ENCODE peak calls at places on chromosomes 6 and 20, in nine cellular contexts. One of them, this sample, is unnamed.

GRCh38 chr6:99879431-99879830 is 114.6 kb downstream of the MCHR2 start:
- DNase-seq in AG04450: no peak
- DNase-seq in mammary epithelial cell: no peak
- DNase-seq in nephron progenitor cell: no peak
- DNase-seq in tibial nerve: no peak
- DNase-seq in progenitor cell of endocrine pancreas: no peak
- DNase-seq in adrenal gland: no peak
- DNase-seq in neural crest cell: no peak
- DNase-seq in GM13976: no peak
- DNase-seq in this sample: no peak

GRCh38 chr6:116847234-116847633 is 18.4 kb upstream of the GPRC6A start:
- DNase-seq in tibial nerve: no peak
- DNase-seq in neural crest cell: no peak
- DNase-seq in AG04450: no peak
- DNase-seq in progenitor cell of endocrine pancreas: no peak
- DNase-seq in GM13976: peak; percentile 18
- DNase-seq in adrenal gland: no peak
- DNase-seq in nephron progenitor cell: no peak
- DNase-seq in mammary epithelial cell: peak; percentile 24
- DNase-seq in this sample: peak; percentile 5

GRCh38 chr20:43914286-43914685 is 366 bp upstream of the TOX2 start:
- DNase-seq in tibial nerve: no peak
- DNase-seq in neural crest cell: no peak
- DNase-seq in adrenal gland: no peak
- DNase-seq in AG04450: no peak
- DNase-seq in mammary epithelial cell: no peak
- DNase-seq in progenitor cell of endocrine pancreas: no peak
- DNase-seq in GM13976: no peak
- DNase-seq in nephron progenitor cell: no peak
- DNase-seq in this sample: no peak

GRCh38 chr20:47929368-47930115 is 144.3 kb upstream of the SULF2 start:
- DNase-seq in adrenal gland: no peak
- DNase-seq in GM13976: no peak
- DNase-seq in tibial nerve: no peak
- DNase-seq in progenitor cell of endocrine pancreas: no peak
- DNase-seq in mammary epithelial cell: peak; percentile 90
- DNase-seq in nephron progenitor cell: no peak
- DNase-seq in AG04450: no peak
- DNase-seq in neural crest cell: no peak
- DNase-seq in this sample: no peak

GRCh38 chr20:24382775-24383174 is 86.7 kb upstream of the SYNDIG1 start:
- DNase-seq in neural crest cell: no peak
- DNase-seq in AG04450: no peak
- DNase-seq in progenitor cell of endocrine pancreas: no peak
- DNase-seq in GM13976: no peak
- DNase-seq in tibial nerve: no peak
- DNase-seq in adrenal gland: peak; percentile 79
- DNase-seq in mammary epithelial cell: no peak
- DNase-seq in nephron progenitor cell: no peak
- DNase-seq in this sample: no peak

GRCh38 chr20:21125072-21125848 is 622 bp upstream of the KIZ start:
- DNase-seq in adrenal gland: peak; percentile 72
- DNase-seq in neural crest cell: peak; percentile 26
- DNase-seq in AG04450: no peak
- DNase-seq in GM13976: no peak
- DNase-seq in tibial nerve: no peak
- DNase-seq in mammary epithelial cell: peak; percentile 46
- DNase-seq in progenitor cell of endocrine pancreas: peak; percentile 19
- DNase-seq in nephron progenitor cell: peak; percentile 34
- DNase-seq in this sample: no peak

GRCh38 chr6:132830236-132830799 is 15.9 kb downstream of the RPS12 start:
- DNase-seq in tibial nerve: no peak
- DNase-seq in nephron progenitor cell: no peak
- DNase-seq in AG04450: no peak
- DNase-seq in GM13976: no peak
- DNase-seq in adrenal gland: no peak
- DNase-seq in mammary epithelial cell: no peak
- DNase-seq in progenitor cell of endocrine pancreas: no peak
- DNase-seq in neural crest cell: no peak
- DNase-seq in this sample: no peak

GRCh38 chr20:44776977-44777376 is 31.3 kb downstream of the KCNK15 start:
- DNase-seq in tibial nerve: no peak
- DNase-seq in AG04450: no peak
- DNase-seq in neural crest cell: peak; percentile 41
- DNase-seq in mammary epithelial cell: peak; percentile 20
- DNase-seq in adrenal gland: no peak
- DNase-seq in GM13976: no peak
- DNase-seq in progenitor cell of endocrine pancreas: peak; percentile 52
- DNase-seq in nephron progenitor cell: peak; percentile 82
- DNase-seq in this sample: no peak

GRCh38 chr20:40966103-40966502 is 62.5 kb upstream of the TOP1 start:
- DNase-seq in adrenal gland: peak; percentile 45
- DNase-seq in mammary epithelial cell: no peak
- DNase-seq in nephron progenitor cell: peak; percentile 32
- DNase-seq in GM13976: no peak
- DNase-seq in progenitor cell of endocrine pancreas: no peak
- DNase-seq in neural crest cell: no peak
- DNase-seq in tibial nerve: no peak
- DNase-seq in AG04450: no peak
- DNase-seq in this sample: no peak

GRCh38 chr20:475463-476357 is 13.4 kb upstream of the TBC1D20 start:
- DNase-seq in AG04450: no peak
- DNase-seq in tibial nerve: no peak
- DNase-seq in mammary epithelial cell: no peak
- DNase-seq in nephron progenitor cell: no peak
- DNase-seq in adrenal gland: no peak
- DNase-seq in GM13976: no peak
- DNase-seq in progenitor cell of endocrine pancreas: no peak
- DNase-seq in neural crest cell: no peak
- DNase-seq in this sample: no peak

GRCh38 chr6:170434114-170434820 is 118.8 kb downstream of the PSMB1 start:
- DNase-seq in progenitor cell of endocrine pancreas: no peak
- DNase-seq in AG04450: no peak
- DNase-seq in tibial nerve: no peak
- DNase-seq in GM13976: no peak
- DNase-seq in neural crest cell: no peak
- DNase-seq in adrenal gland: no peak
- DNase-seq in nephron progenitor cell: no peak
- DNase-seq in mammary epithelial cell: no peak
- DNase-seq in this sample: no peak

GRCh38 chr6:36698871-36699271 is 1.2 kb downstream of the RAB44 start:
- DNase-seq in adrenal gland: no peak
- DNase-seq in tibial nerve: no peak
- DNase-seq in nephron progenitor cell: no peak
- DNase-seq in mammary epithelial cell: no peak
- DNase-seq in neural crest cell: no peak
- DNase-seq in progenitor cell of endocrine pancreas: no peak
- DNase-seq in AG04450: no peak
- DNase-seq in GM13976: no peak
- DNase-seq in this sample: no peak

GRCh38 chr20:44576297-44576696 is 6.1 kb upstream of the PKIG start:
- DNase-seq in tibial nerve: no peak
- DNase-seq in mammary epithelial cell: no peak
- DNase-seq in neural crest cell: no peak
- DNase-seq in nephron progenitor cell: no peak
- DNase-seq in AG04450: no peak
- DNase-seq in GM13976: peak; percentile 53
- DNase-seq in progenitor cell of endocrine pancreas: no peak
- DNase-seq in adrenal gland: no peak
- DNase-seq in this sample: peak; percentile 55

GRCh38 chr6:34273242-34273805 is 24.5 kb upstream of the SMIM29 start:
- DNase-seq in AG04450: no peak
- DNase-seq in nephron progenitor cell: no peak
- DNase-seq in neural crest cell: no peak
- DNase-seq in tibial nerve: no peak
- DNase-seq in adrenal gland: peak; percentile 78
- DNase-seq in GM13976: peak; percentile 53
- DNase-seq in progenitor cell of endocrine pancreas: no peak
- DNase-seq in mammary epithelial cell: no peak
- DNase-seq in this sample: peak; percentile 42

GRCh38 chr6:131946404-131946991 is 4.7 kb downstream of the CCN2 start:
- DNase-seq in adrenal gland: no peak
- DNase-seq in AG04450: peak; percentile 66
- DNase-seq in mammary epithelial cell: no peak
- DNase-seq in nephron progenitor cell: no peak
- DNase-seq in progenitor cell of endocrine pancreas: no peak
- DNase-seq in neural crest cell: no peak
- DNase-seq in GM13976: no peak
- DNase-seq in tibial nerve: no peak
- DNase-seq in this sample: no peak

GRCh38 chr6:119273799-119274595 is 75.6 kb downstream of the MAN1A1 start:
- DNase-seq in tibial nerve: no peak
- DNase-seq in mammary epithelial cell: no peak
- DNase-seq in AG04450: peak; percentile 47
- DNase-seq in adrenal gland: no peak
- DNase-seq in progenitor cell of endocrine pancreas: no peak
- DNase-seq in GM13976: no peak
- DNase-seq in nephron progenitor cell: no peak
- DNase-seq in neural crest cell: no peak
- DNase-seq in this sample: no peak

GRCh38 chr20:23242104-23242503 is 108.5 kb upstream of the NXT1 start:
- DNase-seq in progenitor cell of endocrine pancreas: no peak
- DNase-seq in neural crest cell: no peak
- DNase-seq in nephron progenitor cell: no peak
- DNase-seq in AG04450: no peak
- DNase-seq in adrenal gland: peak; percentile 11
- DNase-seq in GM13976: no peak
- DNase-seq in mammary epithelial cell: no peak
- DNase-seq in tibial nerve: no peak
- DNase-seq in this sample: no peak

GRCh38 chr20:51428451-51429143 is 113.9 kb downstream of the NFATC2 start:
- DNase-seq in tibial nerve: no peak
- DNase-seq in neural crest cell: no peak
- DNase-seq in GM13976: no peak
- DNase-seq in adrenal gland: no peak
- DNase-seq in AG04450: no peak
- DNase-seq in progenitor cell of endocrine pancreas: peak; percentile 15
- DNase-seq in nephron progenitor cell: peak; percentile 54
- DNase-seq in mammary epithelial cell: no peak
- DNase-seq in this sample: no peak
- TF ChIP-seq CTCF in tibial nerve: no peak
- TF ChIP-seq CTCF in neural crest cell: no peak
- TF ChIP-seq CTCF in GM13976: no peak
- TF ChIP-seq CTCF in adrenal gland: no peak
- TF ChIP-seq CTCF in AG04450: no peak
- TF ChIP-seq CTCF in progenitor cell of endocrine pancreas: no peak
- TF ChIP-seq CTCF in nephron progenitor cell: no peak
- TF ChIP-seq CTCF in mammary epithelial cell: no peak
- TF ChIP-seq CTCF in this sample: no peak

GRCh38 chr6:4791174-4791573 is 15.0 kb downstream of the CDYL start:
- DNase-seq in neural crest cell: no peak
- DNase-seq in nephron progenitor cell: no peak
- DNase-seq in progenitor cell of endocrine pancreas: no peak
- DNase-seq in GM13976: no peak
- DNase-seq in AG04450: no peak
- DNase-seq in adrenal gland: no peak
- DNase-seq in mammary epithelial cell: no peak
- DNase-seq in tibial nerve: no peak
- DNase-seq in this sample: no peak

GRCh38 chr6:4788482-4788881 is 12.3 kb downstream of the CDYL start:
- DNase-seq in mammary epithelial cell: no peak
- DNase-seq in nephron progenitor cell: no peak
- DNase-seq in neural crest cell: no peak
- DNase-seq in tibial nerve: no peak
- DNase-seq in GM13976: no peak
- DNase-seq in AG04450: no peak
- DNase-seq in progenitor cell of endocrine pancreas: no peak
- DNase-seq in adrenal gland: no peak
- DNase-seq in this sample: no peak

GRCh38 chr6:4790158-4790899 is 14.1 kb downstream of the CDYL start:
- DNase-seq in GM13976: no peak
- DNase-seq in neural crest cell: no peak
- DNase-seq in AG04450: no peak
- DNase-seq in adrenal gland: no peak
- DNase-seq in progenitor cell of endocrine pancreas: no peak
- DNase-seq in mammary epithelial cell: no peak
- DNase-seq in nephron progenitor cell: no peak
- DNase-seq in tibial nerve: no peak
- DNase-seq in this sample: no peak

GRCh38 chr6:4786936-4787504 is 10.8 kb downstream of the CDYL start:
- DNase-seq in mammary epithelial cell: no peak
- DNase-seq in tibial nerve: no peak
- DNase-seq in GM13976: no peak
- DNase-seq in progenitor cell of endocrine pancreas: no peak
- DNase-seq in neural crest cell: no peak
- DNase-seq in adrenal gland: no peak
- DNase-seq in AG04450: no peak
- DNase-seq in nephron progenitor cell: no peak
- DNase-seq in this sample: no peak

DNA sequence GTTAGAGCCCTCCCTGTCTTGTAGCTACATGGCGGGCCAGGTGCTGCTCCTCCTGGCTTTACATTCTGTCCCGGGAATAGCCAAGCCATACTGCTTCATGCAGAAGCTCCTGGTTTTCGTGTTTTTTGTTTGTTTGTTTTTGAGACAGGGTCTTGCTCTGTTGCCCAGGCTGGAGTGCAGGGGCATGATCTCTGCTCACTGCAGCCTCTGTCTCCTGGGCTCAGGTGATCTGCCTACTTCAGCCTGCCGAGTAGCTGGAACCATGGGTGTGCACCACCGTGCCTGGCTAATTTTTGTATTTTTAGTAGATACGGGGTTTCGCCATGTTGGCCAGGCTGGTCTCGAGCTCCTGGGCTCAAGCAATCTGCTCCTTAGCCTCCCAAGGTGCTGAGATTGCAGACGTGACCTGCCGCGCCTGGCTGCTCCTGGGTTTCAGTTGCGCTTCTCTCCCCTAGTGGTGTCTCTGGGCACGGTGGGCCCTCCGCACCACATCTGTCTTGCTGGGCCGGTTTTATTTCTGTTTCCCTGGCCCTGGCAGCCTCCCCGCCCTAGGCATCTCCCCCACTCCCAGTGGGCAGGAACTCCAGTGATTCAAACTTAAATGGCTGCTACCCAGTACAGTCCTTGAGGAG is 12.9 kb downstream of the CDYL start:
- DNase-seq in adrenal gland: no peak
- DNase-seq in tibial nerve: no peak
- DNase-seq in AG04450: no peak
- DNase-seq in GM13976: peak; percentile 53
- DNase-seq in mammary epithelial cell: no peak
- DNase-seq in progenitor cell of endocrine pancreas: no peak
- DNase-seq in neural crest cell: no peak
- DNase-seq in nephron progenitor cell: peak; percentile 31
- DNase-seq in this sample: peak; percentile 63
- TF ChIP-seq CTCF in adrenal gland: no peak
- TF ChIP-seq CTCF in tibial nerve: no peak
- TF ChIP-seq CTCF in AG04450: no peak
- TF ChIP-seq CTCF in GM13976: peak; percentile 30
- TF ChIP-seq CTCF in mammary epithelial cell: no peak
- TF ChIP-seq CTCF in progenitor cell of endocrine pancreas: peak; percentile 22
- TF ChIP-seq CTCF in neural crest cell: no peak
- TF ChIP-seq CTCF in nephron progenitor cell: peak; percentile 17
- TF ChIP-seq CTCF in this sample: no peak

GRCh38 chr6:183668-184067 is 108.6 kb upstream of the DUSP22 start:
- DNase-seq in progenitor cell of endocrine pancreas: no peak
- DNase-seq in neural crest cell: no peak
- DNase-seq in adrenal gland: peak; percentile 24
- DNase-seq in GM13976: peak; percentile 53
- DNase-seq in mammary epithelial cell: no peak
- DNase-seq in tibial nerve: no peak
- DNase-seq in AG04450: no peak
- DNase-seq in nephron progenitor cell: no peak
- DNase-seq in this sample: peak; percentile 67
- TF ChIP-seq CTCF in progenitor cell of endocrine pancreas: no peak
- TF ChIP-seq CTCF in neural crest cell: no peak
- TF ChIP-seq CTCF in adrenal gland: no peak
- TF ChIP-seq CTCF in GM13976: no peak
- TF ChIP-seq CTCF in mammary epithelial cell: no peak
- TF ChIP-seq CTCF in tibial nerve: no peak
- TF ChIP-seq CTCF in AG04450: no peak
- TF ChIP-seq CTCF in nephron progenitor cell: no peak
- TF ChIP-seq CTCF in this sample: no peak

GRCh38 chr6:161101517-161101916 is 109.9 kb downstream of the MAP3K4 start:
- DNase-seq in AG04450: no peak
- DNase-seq in nephron progenitor cell: peak; percentile 11
- DNase-seq in neural crest cell: no peak
- DNase-seq in adrenal gland: no peak
- DNase-seq in tibial nerve: no peak
- DNase-seq in mammary epithelial cell: no peak
- DNase-seq in progenitor cell of endocrine pancreas: no peak
- DNase-seq in GM13976: no peak
- DNase-seq in this sample: no peak
- TF ChIP-seq CTCF in AG04450: peak; percentile 39
- TF ChIP-seq CTCF in nephron progenitor cell: peak; percentile 33
- TF ChIP-seq CTCF in neural crest cell: peak; percentile 50
- TF ChIP-seq CTCF in adrenal gland: no peak
- TF ChIP-seq CTCF in tibial nerve: no peak
- TF ChIP-seq CTCF in mammary epithelial cell: no peak
- TF ChIP-seq CTCF in progenitor cell of endocrine pancreas: peak; percentile 48
- TF ChIP-seq CTCF in GM13976: peak; percentile 3
- TF ChIP-seq CTCF in this sample: peak; percentile 6

This sample was measured in GM10248.